ENCODE peak calls at places on chromosomes 5 and 9, in six cellular contexts. V is ovary; N is stomach; S is NT2/D1; B is CD8-positive, alpha-beta T cell; P is left ventricle myocardium inferior. Q is an unnamed sample.

GRCh38 chr5:168661593-168662485 is 82.7 kb upstream of the PANK3 start:
- DNase-seq in V (no peak), B (no peak), S (no peak), P (no peak), N (no peak), Q (no peak)

GRCh38 chr9:129467004-129467588 is 153.8 kb downstream of the C9orf50 start:
- DNase-seq in P (no peak), S (no peak), B (no peak), V (no peak), N (no peak), Q (no peak)

GRCh38 chr5:80186634-80187033 is 69.2 kb downstream of the SERINC5 start:
- DNase-seq in V (no peak), P (no peak), N (peak; percentile 78), S (no peak), B (peak; percentile 51), Q (peak; percentile 69)

GRCh38 chr5:56142620-56143431 is 90.3 kb downstream of the ANKRD55 start:
- DNase-seq in S (no peak), B (peak; percentile 48), N (peak; percentile 75), P (no peak), V (no peak), Q (no peak)

GRCh38 chr5:43309657-43310056 is 3.6 kb downstream of the HMGCS1 start:
- DNase-seq in V (no peak), B (no peak), S (no peak), N (peak; percentile 28), P (no peak), Q (no peak)

GRCh38 chr5:103089272-103089671 is 30.7 kb downstream of the GIN1 start:
- DNase-seq in N (no peak), P (no peak), B (no peak), V (no peak), S (no peak), Q (no peak)

GRCh38 chr9:38384990-38385848 is 7.3 kb upstream of the ALDH1B1 start:
- DNase-seq in N (no peak), V (no peak), P (no peak), B (no peak), S (no peak), Q (no peak)

GRCh38 chr5:143061161-143061945 is 291.2 kb downstream of the ARHGAP26 start:
- DNase-seq in N (no peak), P (no peak), B (no peak), S (no peak), V (no peak), Q (no peak)

GRCh38 chr9:14205463-14205862 is 108.5 kb downstream of the NFIB start:
- DNase-seq in V (no peak), N (no peak), P (no peak), B (no peak), S (no peak), Q (no peak)

GRCh38 chr5:58455066-58455465 is 4.8 kb downstream of the PLK2 start:
- DNase-seq in B (no peak), P (no peak), V (no peak), S (no peak), N (no peak), Q (no peak)

GRCh38 chr5:120734033-120734432 is 269.9 kb downstream of the PRR16 start:
- DNase-seq in P (no peak), N (no peak), S (no peak), V (no peak), B (no peak), Q (peak; percentile 8)

GRCh38 chr5:65062684-65063083 is 294.0 kb downstream of the CWC27 start:
- DNase-seq in V (peak; percentile 62), P (no peak), S (no peak), B (no peak), N (no peak), Q (no peak)

DNA sequence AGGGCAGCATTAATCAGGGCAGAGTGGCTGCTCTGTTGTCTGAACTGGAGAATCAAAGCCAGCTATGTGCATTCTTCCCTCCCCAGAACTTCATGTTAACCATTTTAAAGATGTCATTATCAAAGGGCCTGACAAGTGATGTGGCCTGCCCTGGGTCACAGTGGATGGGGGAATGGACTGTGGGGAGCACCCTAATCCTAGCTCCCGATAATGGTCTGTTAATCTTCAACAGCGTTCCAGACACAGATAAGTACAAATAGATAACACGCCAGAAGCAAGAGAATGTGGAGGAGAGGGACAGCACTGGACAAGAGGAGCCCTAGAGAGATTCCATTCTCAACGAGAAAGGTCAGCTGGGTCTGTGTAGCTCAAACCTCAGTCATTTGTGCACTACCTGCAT is 77.5 kb downstream of the DPYSL3 start:
- DNase-seq in N (no peak), P (no peak), V (no peak), S (no peak), B (no peak), Q (no peak)
- H3K4me1 ChIP-seq in N (no peaks in the 10 kb centered on the region), P (peaks cover 65% of the 10 kb centered on the region), V (peaks cover 34% of the 10 kb centered on the region), S (no peaks in the 10 kb centered on the region), B (no peaks in the 10 kb centered on the region), Q (no peaks in the 10 kb centered on the region)

DNA sequence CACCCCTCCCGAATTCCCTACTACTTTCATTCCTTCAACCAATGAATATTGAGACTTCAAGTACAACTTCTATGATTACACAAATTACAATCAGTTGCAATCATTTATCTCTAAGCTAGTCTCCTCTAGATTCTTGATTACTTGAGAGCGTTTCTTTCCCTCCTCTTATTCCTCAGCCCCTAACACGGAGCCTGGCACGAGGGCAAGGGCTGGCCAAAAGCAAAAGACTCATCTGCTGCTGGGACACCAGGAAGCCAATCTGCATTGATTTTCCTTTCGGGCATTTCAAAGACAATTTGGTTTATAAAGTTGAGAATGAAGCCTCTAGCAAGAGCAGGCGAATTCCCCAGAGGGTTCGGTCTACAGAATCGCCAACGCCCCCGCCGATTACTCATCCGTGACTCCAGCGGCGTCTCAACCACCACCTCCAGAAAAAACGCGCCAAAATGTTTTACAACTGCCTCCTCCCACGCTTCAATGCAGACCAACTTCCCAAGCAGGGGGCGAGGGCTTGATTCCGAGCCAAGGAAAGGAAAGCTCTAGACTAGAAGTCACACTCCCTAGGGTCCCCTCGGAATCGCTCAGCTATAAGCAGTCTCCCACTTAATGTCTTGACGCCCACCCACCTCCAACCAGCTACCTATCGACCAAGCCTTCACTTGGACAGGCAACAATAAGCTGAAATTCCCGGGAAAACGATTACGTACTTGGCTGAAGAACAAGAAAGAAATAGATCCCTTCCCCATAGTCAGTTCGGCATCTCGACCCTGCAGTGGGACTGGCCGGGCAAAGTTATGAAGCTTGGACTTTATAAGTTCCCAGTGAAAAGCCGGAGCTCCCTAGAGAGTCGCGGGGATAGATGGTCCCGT is 1.4 kb downstream of the PCSK1 start:
- DNase-seq in B (no peak), S (no peak), V (peak; percentile 25), P (no peak), N (no peak), Q (no peak)
- H3K4me3 ChIP-seq in B (no peak overlapping the region), S (peak overlapping the region; percentile 35), V (no peak overlapping the region), P (peak overlapping the region; percentile 41), N (peak overlapping the region; percentile 24), Q (no peak overlapping the region)

GRCh38 chr5:36001032-36001431 is 9.8 kb upstream of the UGT3A1 start:
- DNase-seq in P (no peak), V (no peak), S (no peak), B (no peak), N (no peak), Q (no peak)

GRCh38 chr5:36006161-36006560 is 15.0 kb upstream of the UGT3A1 start:
- DNase-seq in V (no peak), P (no peak), N (no peak), S (no peak), B (no peak), Q (no peak)
- H3K4me1 ChIP-seq in V (no peaks in the 10 kb centered on the region), P (no peaks in the 10 kb centered on the region), N (no peaks in the 10 kb centered on the region), S (no peaks in the 10 kb centered on the region), B (no peaks in the 10 kb centered on the region), Q (no peaks in the 10 kb centered on the region)

GRCh38 chr5:113804264-113804663 is 290.8 kb downstream of the YTHDC2 start:
- DNase-seq in B (no peak), S (no peak), N (no peak), V (no peak), P (no peak), Q (no peak)

GRCh38 chr5:113804943-113805342 is 291.4 kb downstream of the YTHDC2 start:
- DNase-seq in B (no peak), V (no peak), S (no peak), N (no peak), P (no peak), Q (no peak)

GRCh38 chr5:113806250-113806649 is 292.8 kb downstream of the YTHDC2 start:
- DNase-seq in N (no peak), V (no peak), P (no peak), B (no peak), S (no peak), Q (no peak)

GRCh38 chr5:113807384-113808053 is 294.0 kb downstream of the YTHDC2 start:
- DNase-seq in B (no peak), P (no peak), N (no peak), S (no peak), V (peak; percentile 28), Q (no peak)

DNA sequence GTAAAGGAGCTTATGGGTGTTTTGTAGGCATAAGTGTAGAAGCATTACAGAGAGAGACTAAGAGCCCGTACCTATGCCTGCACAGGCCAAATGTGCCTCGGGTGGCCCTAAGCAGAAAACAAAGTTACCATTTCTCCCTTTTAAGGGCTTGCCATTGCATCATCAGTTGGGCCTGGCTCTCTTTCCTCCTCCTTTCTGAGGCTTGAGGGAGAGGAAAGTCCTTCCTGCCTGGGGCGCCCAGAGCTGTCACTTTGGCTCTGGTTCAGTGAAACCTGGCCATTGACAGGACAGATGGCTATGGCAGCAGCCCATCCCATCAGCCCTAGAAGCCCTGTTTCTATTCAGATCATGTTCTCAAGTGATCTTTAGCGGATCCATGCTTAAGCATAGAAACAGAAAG is 293.3 kb downstream of the YTHDC2 start:
- DNase-seq in S (no peak), V (peak; percentile 41), P (no peak), B (no peak), N (no peak), Q (no peak)
- H3K4me3 ChIP-seq in S (no peak overlapping the region), V (no peak overlapping the region), P (peak overlapping the region; percentile 15), B (no peak overlapping the region), N (peak overlapping the region; percentile 30), Q (no peak overlapping the region)

DNA sequence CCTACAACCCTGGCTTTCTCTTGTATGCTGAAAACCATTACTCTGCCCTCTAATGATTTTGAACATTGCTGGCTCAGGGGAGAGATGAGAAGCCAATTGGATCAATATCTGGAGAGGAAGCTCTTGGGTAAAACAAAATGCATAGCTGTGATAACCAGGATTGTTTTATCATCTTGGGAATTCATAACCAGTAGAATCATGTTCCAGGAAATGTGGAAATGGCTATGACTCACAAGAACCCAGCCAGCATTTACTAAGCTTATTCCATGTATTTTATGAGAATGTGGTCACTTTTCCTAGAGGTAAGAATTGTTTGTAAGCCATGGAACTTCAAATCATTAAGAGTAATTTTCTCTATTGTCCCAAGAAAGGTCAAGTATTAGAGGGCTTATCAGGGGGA is 51.1 kb upstream of the CTNND2 start:
- DNase-seq in B (no peak), V (no peak), S (no peak), P (no peak), N (no peak), Q (no peak)
- H3K4me1 ChIP-seq in B (no peaks in the 10 kb centered on the region), V (no peaks in the 10 kb centered on the region), S (no peaks in the 10 kb centered on the region), P (no peaks in the 10 kb centered on the region), N (no peaks in the 10 kb centered on the region), Q (no peaks in the 10 kb centered on the region)

GRCh38 chr9:98218562-98219363 is 26.3 kb upstream of the CORO2A start:
- DNase-seq in S (no peak), V (no peak), B (no peak), N (peak; percentile 77), P (no peak), Q (no peak)
- H3K4me3 ChIP-seq in S (no peak overlapping the region), V (no peak overlapping the region), B (no peak overlapping the region), N (no peak overlapping the region), P (no peak overlapping the region), Q (no peak overlapping the region)

Q was measured in left lung.